ENCODE peak calls at places on chromosomes 12 and 14, in seven cellular contexts. W is HepG2, Z is SK-N-SH, A is GM12891, F is K562, G is GM12878, L is H1. Y is an unnamed sample.

GRCh38 chr14:55153951-55154350 is 24.9 kb downstream of the LGALS3 start:
- DNase-seq in Z (no peak), W (no peak), L (no peak), A (no peak), G (no peak), F (no peak), Y (no peak)

GRCh38 chr12:5063149-5063548 is 19.5 kb downstream of the KCNA5 start:
- DNase-seq in F (no peak), L (no peak), Z (no peak), G (no peak), A (no peak), W (no peak), Y (no peak)

GRCh38 chr14:100640481-100641273 is 53.5 kb upstream of the BEGAIN start:
- DNase-seq in Z (no peak), A (peak), W (no peak), F (no peak), L (no peak), G (peak), Y (no peak)

GRCh38 chr14:50055461-50056228 is 60.7 kb downstream of the VCPKMT start:
- DNase-seq in Z (no peak), W (no peak), G (no peak), L (no peak), A (no peak), F (no peak), Y (no peak)

GRCh38 chr12:101414533-101415119 is 7.1 kb upstream of the ARL1 start:
- DNase-seq in A (no peak), W (peak), F (peak), Z (peak), G (peak), L (no peak), Y (no peak)

GRCh38 chr12:69886101-69886500 is 61.1 kb downstream of the MYRFL start:
- DNase-seq in F (no peak), A (no peak), W (no peak), L (no peak), Z (no peak), G (no peak), Y (no peak)

GRCh38 chr14:75702606-75703261 is 41.7 kb downstream of the TTLL5 start:
- DNase-seq in G (no peak), L (no peak), A (no peak), F (no peak), W (no peak), Z (no peak), Y (no peak)

GRCh38 chr14:99035712-99036593 is 236.0 kb downstream of the BCL11B start:
- DNase-seq in F (no peak), W (peak), G (no peak), L (peak), A (no peak), Z (peak), Y (no peak)

GRCh38 chr14:68283378-68284123 is 464.0 kb downstream of the RAD51B start:
- DNase-seq in Z (no peak), W (no peak), F (no peak), L (no peak), G (peak), A (no peak), Y (no peak)

GRCh38 chr12:29882771-29883315 is 99.1 kb upstream of the TMTC1 start:
- DNase-seq in G (no peak), Z (no peak), A (no peak), F (no peak), L (no peak), W (no peak), Y (no peak)

GRCh38 chr12:24881227-24881626 is 67.7 kb downstream of the BCAT1 start:
- DNase-seq in Z (no peak), A (no peak), L (no peak), W (no peak), F (no peak), G (no peak), Y (no peak)

GRCh38 chr14:68412505-68413496 is 380.1 kb downstream of the ZFP36L1 start:
- DNase-seq in A (no peak), G (no peak), Z (no peak), W (no peak), F (peak), L (no peak), Y (no peak)

GRCh38 chr12:75526655-75527511 is 15.5 kb upstream of the KRR1 start:
- DNase-seq in L (no peak), G (peak), W (peak), F (peak), A (no peak), Z (peak), Y (peak)

GRCh38 chr14:94462763-94463572 is 10.4 kb upstream of the SERPINA11 start:
- DNase-seq in W (peak), Z (no peak), F (no peak), A (no peak), G (no peak), L (no peak), Y (no peak)
- TF ChIP-seq TAF1 in W (no peak), Z (no peak), F (no peak), A (no peak), G (no peak), L (no peak), Y (no peak)

GRCh38 chr12:52378091-52378490 is 7.4 kb downstream of the KRT84 start:
- DNase-seq in A (no peak), Z (no peak), G (no peak), W (no peak), L (no peak), F (no peak), Y (no peak)

GRCh38 chr12:52382854-52383253 is 2.6 kb downstream of the KRT84 start:
- DNase-seq in Z (no peak), L (no peak), A (no peak), F (no peak), W (no peak), G (no peak), Y (no peak)

GRCh38 chr12:52379536-52379935 is 5.9 kb downstream of the KRT84 start:
- DNase-seq in Z (no peak), L (no peak), W (no peak), A (no peak), F (no peak), G (no peak), Y (no peak)

GRCh38 chr12:52381206-52381605 is 4.2 kb downstream of the KRT84 start:
- DNase-seq in Z (no peak), A (no peak), G (no peak), F (no peak), L (no peak), W (no peak), Y (no peak)

DNA sequence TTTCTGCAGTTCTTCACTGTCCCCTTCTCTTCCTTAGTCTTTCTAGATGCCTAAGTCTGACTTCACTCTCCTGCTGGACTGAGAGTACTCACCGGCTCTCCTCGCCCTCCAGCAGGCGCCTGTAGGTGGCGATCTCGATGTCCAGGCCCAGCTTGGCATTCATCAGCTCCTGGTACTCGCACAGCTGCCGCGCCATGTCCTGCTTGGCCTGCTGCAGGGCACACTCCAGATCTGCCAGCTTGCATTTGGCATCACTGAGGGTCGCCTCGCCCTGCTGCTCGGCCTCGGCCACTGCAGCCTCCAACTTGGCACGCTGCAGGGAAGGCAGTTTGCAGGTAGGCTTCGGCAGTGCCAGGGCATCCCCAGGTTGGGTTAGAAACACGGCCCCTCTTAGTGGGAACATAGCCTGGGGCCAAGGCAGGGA is 5.2 kb downstream of the KRT84 start:
- DNase-seq in F (peak), A (no peak), L (no peak), Z (peak), W (no peak), G (no peak), Y (no peak)
- TF ChIP-seq TAF1 in F (no peak), A (no peak), L (no peak), Z (no peak), W (no peak), G (no peak), Y (no peak)

DNA sequence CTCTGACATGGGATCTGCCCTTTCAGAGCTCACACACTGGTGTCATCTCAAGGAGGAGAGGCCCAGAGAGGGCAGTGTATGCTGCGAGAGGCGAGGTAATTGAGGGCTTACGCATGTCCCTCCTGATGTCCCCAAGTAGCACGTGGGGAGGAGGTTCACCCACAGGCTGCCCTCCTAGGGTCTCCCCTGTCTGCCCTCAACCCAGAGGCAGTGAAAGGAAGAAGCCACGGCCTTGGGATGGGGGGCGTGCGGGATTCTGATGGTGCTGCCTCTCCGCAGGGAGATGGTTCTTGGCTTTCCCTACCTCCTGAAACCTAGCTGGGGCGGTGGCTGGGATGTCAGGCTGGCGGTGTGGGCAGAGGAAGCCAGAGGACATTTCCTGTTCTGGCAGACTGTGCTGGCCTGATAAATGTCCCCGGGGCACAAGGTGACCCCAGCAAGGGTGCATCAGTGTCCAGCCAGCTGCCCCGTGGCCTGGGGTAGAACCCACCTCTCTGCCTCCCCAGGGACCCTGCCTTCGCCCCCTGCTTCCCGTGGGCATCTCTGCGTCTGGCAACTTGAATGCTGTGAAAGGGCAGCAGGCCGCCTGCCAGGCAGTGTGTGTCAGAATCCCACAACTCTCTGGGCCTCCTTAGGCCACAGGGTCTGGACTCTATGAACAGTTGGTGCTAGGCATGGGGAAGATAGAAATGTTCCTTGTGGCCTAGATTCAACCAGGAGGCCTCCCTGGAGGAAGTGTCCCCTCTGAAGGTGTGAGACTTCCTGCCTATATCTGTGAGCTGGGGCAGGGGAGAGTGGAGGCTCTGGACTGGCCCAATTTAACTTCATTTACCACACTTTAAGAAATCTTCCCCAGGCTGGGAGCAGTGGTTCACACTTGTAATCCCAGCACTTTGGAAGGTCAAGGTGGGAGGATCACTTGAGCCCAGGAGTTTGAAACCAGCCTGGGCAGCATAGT is 4.8 kb downstream of the SH2B3 start:
- DNase-seq in G (no peak), F (no peak), L (no peak), W (no peak), Z (peak), A (no peak), Y (no peak)
- TF ChIP-seq TAF1 in G (no peak), F (no peak), L (no peak), W (no peak), Z (no peak), A (no peak), Y (no peak)

GRCh38 chr12:14514154-14514842 is 53.4 kb downstream of the PLBD1 start:
- DNase-seq in G (no peak), F (peak), Z (peak), A (no peak), L (peak), W (peak), Y (peak)
- TF ChIP-seq TAF1 in G (no peak), F (no peak), Z (no peak), A (no peak), L (no peak), W (no peak), Y (no peak)

GRCh38 chr12:663293-663871 is at the start of gene NINJ2:
- DNase-seq in Z (peak), F (peak), L (no peak), G (no peak), A (no peak), W (no peak), Y (no peak)
- TF ChIP-seq TAF1 in Z (no peak), F (no peak), L (no peak), G (no peak), A (no peak), W (no peak), Y (no peak)

GRCh38 chr14:32940711-32941667 is 2.3 kb downstream of the NPAS3 start:
- DNase-seq in L (no peak), F (no peak), Z (no peak), A (no peak), G (no peak), W (no peak), Y (no peak)

GRCh38 chr14:32938719-32939253 is at the start of gene NPAS3:
- DNase-seq in L (no peak), G (no peak), F (no peak), Z (peak), A (no peak), W (no peak), Y (no peak)

GRCh38 chr14:32941668-32942065 is 3.0 kb downstream of the NPAS3 start:
- DNase-seq in A (no peak), L (no peak), Z (no peak), G (no peak), F (no peak), W (no peak), Y (no peak)

GRCh38 chr14:32940066-32940651 is 1.5 kb downstream of the NPAS3 start:
- DNase-seq in G (no peak), A (no peak), F (no peak), Z (no peak), L (no peak), W (no peak), Y (no peak)

GRCh38 chr14:32939254-32940065 is 781 bp downstream of the NPAS3 start:
- DNase-seq in F (no peak), W (no peak), Z (peak), A (no peak), L (no peak), G (no peak), Y (no peak)
- TF ChIP-seq TAF1 in F (no peak), W (no peak), Z (peak), A (no peak), L (peak), G (no peak), Y (no peak)

DNA sequence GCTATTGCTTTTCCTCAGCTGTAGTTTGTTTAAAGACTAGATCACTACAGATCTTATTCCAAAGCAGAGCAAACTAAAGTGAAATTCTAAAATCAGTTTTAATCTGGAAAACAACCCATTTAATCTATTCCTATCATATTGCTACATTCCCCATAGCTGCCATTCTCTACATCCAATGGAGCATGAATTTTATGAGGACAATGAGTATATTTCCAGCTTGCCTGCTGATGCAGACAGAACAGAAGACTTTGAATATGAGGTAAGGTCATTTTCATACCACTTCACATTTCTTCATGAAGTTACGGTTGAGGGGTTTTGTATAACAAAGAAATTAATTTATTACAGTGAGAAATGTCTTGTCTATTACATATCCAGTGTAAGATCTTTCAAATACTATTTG is 321.5 kb downstream of the PDZRN4 start:
- DNase-seq in F (no peak), Z (no peak), G (no peak), W (no peak), A (no peak), L (no peak), Y (no peak)
- TF ChIP-seq TAF1 in F (no peak), Z (no peak), G (no peak), W (no peak), A (no peak), L (no peak), Y (no peak)